ENCODE peak calls at places on chromosome 4, in seven cellular contexts. H is activated T-helper 1 cell treated with anti-CD3 and anti-CD28 coated beads, Interleukin-2, amount 50 U/mL, for 16 hours; Z is AG10803; V is stimulated activated CD4-positive, alpha-beta T cell treated with anti-CD3 and anti-CD28 coated beads, Interleukin-12 subunit alpha, Interleukin-12 subunit beta, amount 100 ng/mL, for 4 hours; N is GM13976; B is naive thymus-derived CD4-positive, alpha-beta T cell; K is NCI-H1694 treated with DMSO at 0.1 percent for 48 hours. W is an unnamed sample.

GRCh38 chr4:163614866-163615265 is 120.4 kb downstream of the TMA16 start:
- DNase-seq in H (no peak), Z (no peak), V (no peak), N (no peak), B (no peak), K (no peak), W (no peak)

GRCh38 chr4:41448935-41449334 is 89.0 kb upstream of the LIMCH1 start:
- DNase-seq in H (no peak), Z (no peak), V (no peak), N (no peak), B (no peak), K (no peak), W (peak; percentile 26)

GRCh38 chr4:36064147-36064546 is 180.2 kb downstream of the ARAP2 start:
- DNase-seq in H (no peak), Z (no peak), V (no peak), N (no peak), B (no peak), K (no peak), W (no peak)

GRCh38 chr4:39341075-39341725 is 25.0 kb downstream of the RFC1 start:
- DNase-seq in H (no peak), Z (no peak), V (no peak), N (no peak), B (no peak), K (no peak), W (no peak)

GRCh38 chr4:76822294-76822693 is 75.7 kb downstream of the SOWAHB start:
- DNase-seq in H (no peak), Z (peak; percentile 41), V (no peak), N (no peak), B (no peak), K (no peak), W (no peak)

GRCh38 chr4:159178147-159178541 is 75.3 kb downstream of the RAPGEF2 start:
- DNase-seq in H (no peak), Z (peak; percentile 64), V (no peak), N (no peak), B (no peak), K (peak; percentile 69), W (no peak)

GRCh38 chr4:153318696-153319320 is 25.7 kb upstream of the MND1 start:
- DNase-seq in H (no peak), Z (peak; percentile 53), V (no peak), N (peak; percentile 69), B (peak; percentile 41), K (peak; percentile 53), W (peak; percentile 16)

GRCh38 chr4:71231073-71231752 is 107.6 kb upstream of the SLC4A4 start:
- DNase-seq in H (no peak), Z (peak; percentile 94), V (no peak), N (no peak), B (no peak), K (peak; percentile 84), W (peak; percentile 59)

GRCh38 chr4:150867148-150867547 is 147.9 kb downstream of the LRBA start:
- DNase-seq in H (no peak), Z (peak; percentile 79), V (no peak), N (peak; percentile 65), B (peak; percentile 66), K (peak; percentile 64), W (peak; percentile 38)

GRCh38 chr4:3179126-3179706 is 69.7 kb upstream of the MSANTD1 start:
- DNase-seq in H (no peak), Z (no peak), V (no peak), N (no peak), B (no peak), K (no peak), W (no peak)

GRCh38 chr4:1399508-1400190 is 6.6 kb downstream of the NKX1-1 start:
- DNase-seq in H (no peak), Z (no peak), V (no peak), N (no peak), B (no peak), K (no peak), W (no peak)

GRCh38 chr4:663438-664428 is 10.3 kb downstream of the ATP5ME start:
- DNase-seq in H (peak; percentile 65), Z (no peak), V (peak; percentile 77), N (peak; percentile 90), B (peak; percentile 67), K (peak; percentile 38), W (no peak)

GRCh38 chr4:153188966-153189801 is 15.1 kb upstream of the TRIM2 start:
- DNase-seq in H (no peak), Z (peak; percentile 27), V (no peak), N (no peak), B (no peak), K (no peak), W (no peak)

GRCh38 chr4:123444298-123444731 is 47.7 kb downstream of the SPRY1 start:
- DNase-seq in H (no peak), Z (no peak), V (no peak), N (no peak), B (peak; percentile 9), K (no peak), W (peak; percentile 71)

GRCh38 chr4:169795585-169795984 is 37.8 kb upstream of the HPF1 start:
- DNase-seq in H (no peak), Z (peak; percentile 10), V (no peak), N (no peak), B (no peak), K (no peak), W (no peak)

GRCh38 chr4:162015090-162015489 is 148.7 kb downstream of the FSTL5 start:
- DNase-seq in H (no peak), Z (peak; percentile 5), V (no peak), N (no peak), B (no peak), K (no peak), W (peak; percentile 29)

GRCh38 chr4:96486563-96486962 is 646.7 kb downstream of the PDHA2 start:
- DNase-seq in H (no peak), Z (no peak), V (no peak), N (no peak), B (no peak), K (no peak), W (no peak)

GRCh38 chr4:155304375-155304774 is 72.4 kb downstream of the MAP9 start:
- DNase-seq in H (no peak), Z (no peak), V (no peak), N (no peak), B (no peak), K (no peak), W (no peak)

W was measured in foreskin fibroblast.